ENCODE peak calls at places on chromosomes 7 and 10, in eight cellular contexts. D is IMR-90, M is NB4, U is uterus, Z is H54, F is K562, X is ovary, B is HCT116. L is an unnamed sample.

GRCh38 chr7:78412216-78412858 is 613.8 kb downstream of the PHTF2 start:
- DNase-seq in D (no peak), M (no peak), U (no peak), Z (no peak), F (no peak), X (no peak), B (no peak), L (no peak)

GRCh38 chr7:143002106-143002505 is 24.8 kb downstream of the OR9A2 start:
- DNase-seq in D (no peak), M (peak), U (no peak), Z (no peak), F (no peak), X (no peak), B (peak), L (peak)

GRCh38 chr10:33695536-33695935 is 361.1 kb upstream of the NRP1 start:
- DNase-seq in D (no peak), M (no peak), U (no peak), Z (no peak), F (no peak), X (no peak), B (no peak), L (no peak)

GRCh38 chr7:93226310-93226709 is at the start of gene HEPACAM2:
- DNase-seq in D (no peak), M (no peak), U (no peak), Z (no peak), F (no peak), X (no peak), B (no peak), L (no peak)

GRCh38 chr7:131222171-131222570 is 105.5 kb upstream of the MKLN1 start:
- DNase-seq in D (no peak), M (no peak), U (no peak), Z (no peak), F (no peak), X (no peak), B (no peak), L (no peak)

GRCh38 chr7:150997075-150997511 is 6.3 kb downstream of the NOS3 start:
- DNase-seq in D (no peak), M (peak), U (no peak), Z (no peak), F (peak), X (no peak), B (no peak), L (no peak)

GRCh38 chr7:6344278-6344677 is 71.9 kb upstream of the CYTH3 start:
- DNase-seq in D (no peak), M (no peak), U (no peak), Z (no peak), F (no peak), X (no peak), B (no peak), L (no peak)

GRCh38 chr7:140525741-140526140 is 46.4 kb upstream of the MKRN1 start:
- DNase-seq in D (no peak), M (no peak), U (no peak), Z (no peak), F (peak), X (no peak), B (no peak), L (no peak)

GRCh38 chr7:154592392-154592791 is 410.5 kb downstream of the PAXIP1 start:
- DNase-seq in D (no peak), M (no peak), U (no peak), Z (no peak), F (no peak), X (no peak), B (no peak), L (no peak)

GRCh38 chr10:6958254-6958653 is 378.2 kb upstream of the PRKCQ start:
- DNase-seq in D (no peak), M (peak), U (no peak), Z (no peak), F (no peak), X (no peak), B (no peak), L (peak)

GRCh38 chr7:48049850-48050249 is 14.5 kb downstream of the C7orf57 start:
- DNase-seq in D (no peak), M (no peak), U (no peak), Z (no peak), F (no peak), X (no peak), B (no peak), L (no peak)

GRCh38 chr10:101569838-101570763 is 18.0 kb downstream of the POLL start:
- DNase-seq in D (peak), M (peak), U (peak), Z (peak), F (peak), X (peak), B (peak), L (peak)

GRCh38 chr10:22831586-22831985 is 96.3 kb upstream of the ARMC3 start:
- DNase-seq in D (no peak), M (no peak), U (peak), Z (no peak), F (no peak), X (no peak), B (no peak), L (no peak)

GRCh38 chr10:22325272-22325947 is 4.5 kb downstream of the BMI1 start:
- DNase-seq in D (peak), M (peak), U (peak), Z (peak), F (peak), X (peak), B (no peak), L (peak)

GRCh38 chr10:70255329-70256299 is 22.4 kb upstream of the PPA1 start:
- DNase-seq in D (no peak), M (no peak), U (no peak), Z (peak), F (no peak), X (no peak), B (peak), L (no peak)

GRCh38 chr7:128921866-128922440 is 11.4 kb upstream of the KCP start:
- DNase-seq in D (no peak), M (no peak), U (no peak), Z (no peak), F (no peak), X (no peak), B (no peak), L (no peak)

GRCh38 chr7:50745835-50746234 is 36.9 kb downstream of the GRB10 start:
- DNase-seq in D (no peak), M (no peak), U (no peak), Z (no peak), F (no peak), X (no peak), B (no peak), L (no peak)

GRCh38 chr10:124997246-124997790 is 55.4 kb downstream of the ZRANB1 start:
- DNase-seq in D (no peak), M (no peak), U (no peak), Z (no peak), F (no peak), X (no peak), B (no peak), L (no peak)

GRCh38 chr7:121279060-121279620 is 49.7 kb upstream of the WNT16 start:
- DNase-seq in D (no peak), M (no peak), U (no peak), Z (no peak), F (no peak), X (no peak), B (no peak), L (peak)

GRCh38 chr7:30656006-30656575 is 26.2 kb downstream of the CRHR2 start:
- DNase-seq in D (no peak), M (no peak), U (no peak), Z (no peak), F (no peak), X (no peak), B (no peak), L (no peak)

GRCh38 chr7:50721160-50721559 is 61.5 kb downstream of the GRB10 start:
- DNase-seq in D (no peak), M (no peak), U (no peak), Z (peak), F (no peak), X (no peak), B (no peak), L (no peak)

GRCh38 chr7:139854803-139855497 is 25.9 kb downstream of the TBXAS1 start:
- DNase-seq in D (no peak), M (no peak), U (no peak), Z (no peak), F (no peak), X (no peak), B (no peak), L (no peak)

GRCh38 chr10:929965-930364 is 1.5 kb downstream of the LARP4B start:
- DNase-seq in D (no peak), M (peak), U (no peak), Z (no peak), F (no peak), X (no peak), B (no peak), L (peak)

GRCh38 chr10:7687228-7687907 is 15.7 kb upstream of the ITIH2 start:
- DNase-seq in D (peak), M (peak), U (peak), Z (peak), F (peak), X (peak), B (peak), L (peak)

GRCh38 chr10:60460058-60460457 is 70.4 kb upstream of the ANK3 start:
- DNase-seq in D (no peak), M (no peak), U (no peak), Z (no peak), F (no peak), X (no peak), B (no peak), L (no peak)

GRCh38 chr10:28975891-28976471 is 298.7 kb downstream of the BAMBI start:
- DNase-seq in D (peak), M (no peak), U (no peak), Z (no peak), F (no peak), X (no peak), B (no peak), L (no peak)

GRCh38 chr7:126698446-126698845 is 554.3 kb downstream of the GRM8 start:
- DNase-seq in D (no peak), M (no peak), U (no peak), Z (no peak), F (no peak), X (no peak), B (no peak), L (no peak)

GRCh38 chr7:36366649-36367560 is 22.8 kb upstream of the ANLN start:
- DNase-seq in D (peak), M (peak), U (peak), Z (peak), F (peak), X (peak), B (peak), L (peak)

GRCh38 chr7:36368496-36368895 is 21.2 kb upstream of the ANLN start:
- DNase-seq in D (no peak), M (no peak), U (no peak), Z (no peak), F (no peak), X (no peak), B (no peak), L (no peak)

GRCh38 chr7:36367561-36367889 is 22.1 kb upstream of the ANLN start:
- DNase-seq in D (no peak), M (no peak), U (no peak), Z (no peak), F (no peak), X (no peak), B (no peak), L (no peak)

GRCh38 chr7:36372156-36372555 is 17.5 kb upstream of the ANLN start:
- DNase-seq in D (no peak), M (no peak), U (no peak), Z (no peak), F (no peak), X (no peak), B (no peak), L (no peak)

DNA sequence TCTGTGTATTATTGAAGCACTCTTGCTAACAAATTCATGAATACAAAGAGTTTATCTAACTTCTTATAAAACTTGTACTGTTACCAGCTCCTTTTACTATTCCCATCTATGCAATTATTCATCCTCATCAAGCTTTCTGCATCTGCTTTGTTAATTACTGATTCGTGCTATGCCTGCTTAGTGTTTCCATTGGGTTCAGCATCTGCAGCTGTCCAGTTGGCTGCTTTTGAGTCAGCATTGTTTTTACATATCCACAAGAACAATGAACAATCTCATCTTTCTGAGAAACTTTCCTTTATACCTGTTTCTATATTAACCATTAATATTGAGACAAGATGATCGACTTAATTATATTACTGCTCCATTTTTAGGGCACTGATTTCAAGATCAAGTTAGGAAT is 19.6 kb upstream of the ANLN start:
- DNase-seq in D (no peak), M (no peak), U (no peak), Z (no peak), F (no peak), X (no peak), B (no peak), L (no peak)
- TF ChIP-seq POLR2A in D (no peak), M (no peak), U (no peak), Z (no peak), F (no peak), X (no peak), B (no peak), L (no peak)

GRCh38 chr7:75958802-75959543 is 35.4 kb downstream of the TMEM120A start:
- DNase-seq in D (no peak), M (no peak), U (no peak), Z (no peak), F (no peak), X (no peak), B (no peak), L (no peak)

GRCh38 chr7:75960372-75960771 is 34.0 kb downstream of the TMEM120A start:
- DNase-seq in D (no peak), M (no peak), U (no peak), Z (no peak), F (no peak), X (no peak), B (no peak), L (no peak)

GRCh38 chr7:75955293-75955938 is 39.0 kb downstream of the TMEM120A start:
- DNase-seq in D (no peak), M (no peak), U (no peak), Z (no peak), F (no peak), X (no peak), B (no peak), L (no peak)

GRCh38 chr7:75953918-75954317 is 39.0 kb downstream of the POR start:
- DNase-seq in D (no peak), M (peak), U (no peak), Z (no peak), F (no peak), X (no peak), B (no peak), L (no peak)

DNA sequence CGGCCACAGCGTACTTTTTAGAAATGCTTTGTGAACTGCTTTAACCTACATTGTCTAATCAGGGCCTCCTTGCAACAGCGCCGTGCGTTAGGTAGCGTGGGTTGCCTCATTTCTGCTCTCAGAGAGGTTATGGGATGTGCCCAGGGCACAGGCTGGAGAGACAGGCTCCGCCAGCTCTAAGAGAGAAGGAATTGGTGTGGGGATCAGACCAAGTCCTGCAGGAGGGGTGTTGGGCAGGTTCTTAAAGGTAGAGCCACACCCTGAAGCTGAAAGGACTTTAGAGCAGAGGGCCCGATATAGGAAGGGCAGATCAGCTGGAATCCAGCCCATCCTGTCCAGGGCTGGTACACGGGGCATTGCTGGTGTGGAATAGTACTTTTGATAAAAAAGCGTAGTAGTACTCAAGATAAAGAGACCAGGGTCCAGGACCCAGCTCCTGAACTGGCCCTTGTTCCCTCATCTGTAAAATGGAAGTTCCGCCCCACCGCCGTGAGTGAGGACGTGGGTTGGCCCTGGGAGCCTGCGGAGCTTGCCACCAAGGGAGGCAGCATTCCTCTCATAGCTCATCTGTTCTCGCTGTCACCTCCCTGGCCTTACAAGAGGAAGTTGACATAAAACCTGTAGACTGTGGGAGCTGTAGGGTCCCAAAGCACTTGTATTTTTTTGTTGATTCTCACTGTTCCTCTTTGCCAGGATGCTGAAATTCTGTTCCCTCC is 37.2 kb downstream of the TMEM120A start:
- DNase-seq in D (no peak), M (no peak), U (no peak), Z (no peak), F (no peak), X (no peak), B (no peak), L (no peak)
- TF ChIP-seq POLR2A in D (no peak), M (no peak), U (no peak), Z (no peak), F (no peak), X (no peak), B (no peak), L (no peak)

GRCh38 chr7:36185732-36186131 is 32.7 kb downstream of the EEPD1 start:
- DNase-seq in D (peak), M (no peak), U (no peak), Z (no peak), F (no peak), X (no peak), B (no peak), L (no peak)
- TF ChIP-seq POLR2A in D (no peak), M (no peak), U (no peak), Z (no peak), F (no peak), X (no peak), B (no peak), L (no peak)

GRCh38 chr10:95758351-95759025 is 2.5 kb downstream of the ENTPD1 start:
- DNase-seq in D (peak), M (peak), U (no peak), Z (no peak), F (peak), X (no peak), B (no peak), L (no peak)
- TF ChIP-seq POLR2A in D (no peak), M (no peak), U (no peak), Z (no peak), F (no peak), X (no peak), B (no peak), L (no peak)

DNA sequence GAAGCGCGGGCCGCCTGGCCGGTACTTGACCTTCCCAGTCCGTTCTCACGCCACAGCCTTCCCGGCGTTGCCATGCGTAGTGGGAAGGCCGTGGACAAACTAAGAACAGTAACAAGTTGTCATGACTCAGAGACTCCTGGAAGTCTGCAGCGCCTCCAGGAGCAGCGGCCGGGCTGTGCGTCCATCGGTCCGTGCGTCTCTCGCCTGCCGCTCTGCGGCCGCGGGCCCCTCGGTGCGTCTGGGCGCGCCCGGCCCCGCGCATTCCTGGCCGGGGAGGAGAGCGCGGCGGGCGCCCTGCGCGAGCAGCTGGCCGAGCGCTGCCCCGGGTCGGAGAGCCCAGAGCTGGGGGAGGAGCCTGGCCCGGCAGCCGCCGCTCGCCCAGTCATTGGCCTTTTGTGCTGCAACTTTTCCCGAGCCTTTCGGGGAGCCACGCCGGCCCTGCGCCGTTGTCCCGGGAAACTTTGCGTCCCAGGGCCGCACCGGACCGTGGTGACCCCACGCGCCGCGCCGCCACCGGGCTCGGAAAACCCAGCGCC is 123.7 kb downstream of the TACC2 start:
- DNase-seq in D (peak), M (peak), U (peak), Z (peak), F (peak), X (peak), B (peak), L (peak)
- TF ChIP-seq POLR2A in D (peak), M (no peak), U (peak), Z (peak), F (no peak), X (peak), B (peak), L (no peak)

GRCh38 chr7:87624628-87625027 is 3.6 kb upstream of the RUNDC3B start:
- DNase-seq in D (no peak), M (no peak), U (no peak), Z (no peak), F (no peak), X (no peak), B (no peak), L (peak)

GRCh38 chr7:87625101-87625500 is 3.1 kb upstream of the RUNDC3B start:
- DNase-seq in D (no peak), M (no peak), U (no peak), Z (no peak), F (no peak), X (no peak), B (no peak), L (no peak)

GRCh38 chr7:87627634-87627994 is 584 bp upstream of the RUNDC3B start:
- DNase-seq in D (no peak), M (no peak), U (no peak), Z (no peak), F (no peak), X (peak), B (no peak), L (peak)

DNA sequence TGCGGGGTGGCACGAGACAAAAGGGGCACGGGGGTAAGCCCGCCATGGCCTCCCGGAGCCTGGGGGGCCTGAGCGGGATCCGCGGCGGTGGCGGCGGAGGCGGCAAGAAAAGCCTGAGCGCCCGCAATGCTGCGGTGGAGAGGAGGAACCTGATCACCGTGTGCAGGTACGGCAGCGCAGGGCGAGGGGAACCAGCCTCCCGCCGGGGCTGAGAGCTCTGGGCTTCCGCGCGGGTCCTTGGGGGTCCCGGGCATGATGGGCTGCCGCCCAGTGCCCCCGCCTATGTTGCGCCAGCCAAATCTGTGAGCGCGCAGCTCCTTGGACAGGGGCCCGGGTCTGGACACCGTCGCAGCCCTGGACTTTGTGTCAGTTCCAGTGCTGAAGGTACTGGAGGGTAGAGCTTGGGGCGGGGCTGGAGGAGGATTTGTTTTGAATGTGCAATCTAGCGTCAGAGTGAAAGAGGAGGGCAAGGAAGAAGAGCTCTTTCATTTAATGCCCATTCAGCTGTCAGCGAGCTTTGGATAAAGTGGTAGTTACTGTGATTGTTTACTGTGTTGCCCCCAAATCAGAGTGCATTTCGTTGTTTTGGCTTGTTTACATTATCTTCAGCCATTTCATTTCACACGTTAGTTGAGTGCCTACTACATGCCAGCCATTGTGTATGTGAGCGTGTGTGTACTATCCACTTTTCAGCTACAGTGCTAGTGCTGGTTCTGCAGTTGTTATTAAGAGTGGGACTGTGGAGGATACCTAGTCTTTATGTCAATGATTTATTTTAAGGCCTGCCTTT is 777 bp downstream of the RUNDC3B start:
- DNase-seq in D (no peak), M (no peak), U (no peak), Z (no peak), F (no peak), X (peak), B (peak), L (peak)
- TF ChIP-seq POLR2A in D (no peak), M (no peak), U (peak), Z (no peak), F (no peak), X (no peak), B (no peak), L (no peak)